ENCODE peak calls at places on chromosomes 13 and 19, in four cellular contexts. Y is H1, U is HCT116, K is SK-N-SH. F is an unnamed sample.
A peak's percentile ranks its signal among the peaks of the same experiment; 100 is the strongest.

GRCh38 chr19:11577451-11578341 is at the start of gene ACP5:
- DNase-seq in Y (peak; percentile 47), U (no peak), K (peak; percentile 35), F (no peak)

GRCh38 chr13:79525051-79525450 is 44.1 kb downstream of the NDFIP2 start:
- DNase-seq in Y (no peak), U (no peak), K (no peak), F (no peak)

GRCh38 chr19:18234194-18234593 is 8.0 kb upstream of the PDE4C start:
- DNase-seq in Y (no peak), U (no peak), K (no peak), F (no peak)

GRCh38 chr13:101917475-101917810 is 465.0 kb downstream of the ITGBL1 start:
- DNase-seq in Y (peak; percentile 51), U (no peak), K (peak; percentile 54), F (no peak)

GRCh38 chr13:30148171-30148754 is 159.1 kb downstream of the KATNAL1 start:
- DNase-seq in Y (no peak), U (no peak), K (no peak), F (no peak)

GRCh38 chr13:31970237-31970930 is 61.2 kb upstream of the FRY start:
- DNase-seq in Y (no peak), U (no peak), K (no peak), F (no peak)

GRCh38 chr13:34993470-34993869 is 51.4 kb downstream of the NBEA start:
- DNase-seq in Y (no peak), U (no peak), K (no peak), F (no peak)

GRCh38 chr13:49220856-49221614 is 897 bp downstream of the MLNR start:
- DNase-seq in Y (peak; percentile 73), U (no peak), K (peak; percentile 69), F (no peak)

GRCh38 chr19:3131168-3131567 is 4.7 kb upstream of the GNA15 start:
- DNase-seq in Y (no peak), U (no peak), K (no peak), F (no peak)

GRCh38 chr13:44373601-44374347 is at the start of gene SERP2:
- DNase-seq in Y (peak; percentile 83), U (no peak), K (peak; percentile 97), F (no peak)

GRCh38 chr19:3048190-3048533 is 14.1 kb downstream of the TLE5 start:
- DNase-seq in Y (no peak), U (no peak), K (no peak), F (no peak)

GRCh38 chr13:102310691-102311432 is 91.0 kb downstream of the FGF14 start:
- DNase-seq in Y (no peak), U (no peak), K (no peak), F (no peak)

GRCh38 chr19:1410136-1410786 is 2.9 kb downstream of the DAZAP1 start:
- DNase-seq in Y (no peak), U (no peak), K (no peak), F (no peak)
- TF ChIP-seq JUND in Y (no peak), U (no peak), K (no peak), F (no peak)

GRCh38 chr19:41088151-41088550 is at the start of gene CYP2A13:
- DNase-seq in Y (no peak), U (no peak), K (no peak), F (no peak)

GRCh38 chr19:41085748-41086415 is 2.4 kb upstream of the CYP2A13 start:
- DNase-seq in Y (no peak), U (no peak), K (no peak), F (no peak)

GRCh38 chr19:41095703-41096102 is 7.5 kb downstream of the CYP2A13 start:
- DNase-seq in Y (no peak), U (no peak), K (no peak), F (peak; percentile 33)

DNA sequence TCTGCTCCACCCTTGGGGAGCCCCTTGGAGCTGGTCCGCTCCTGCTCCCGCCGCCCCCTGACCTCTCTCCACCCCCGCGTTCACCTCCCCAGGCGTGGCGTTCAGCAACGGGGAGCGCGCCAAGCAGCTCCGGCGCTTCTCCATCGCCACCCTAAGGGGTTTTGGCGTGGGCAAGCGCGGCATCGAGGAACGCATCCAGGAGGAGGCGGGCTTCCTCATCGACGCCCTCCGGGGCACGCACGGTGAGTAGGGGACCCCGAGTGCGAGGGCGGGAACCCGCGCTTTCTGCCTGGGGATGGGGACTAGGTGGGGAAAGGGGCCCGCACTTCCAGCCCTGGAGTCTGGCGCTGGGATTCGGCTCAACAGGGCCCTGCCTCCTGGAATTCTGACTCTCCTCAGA is 1.7 kb downstream of the CYP2A13 start:
- DNase-seq in Y (peak; percentile 75), U (no peak), K (no peak), F (no peak)
- TF ChIP-seq JUND in Y (no peak), U (no peak), K (no peak), F (no peak)

DNA sequence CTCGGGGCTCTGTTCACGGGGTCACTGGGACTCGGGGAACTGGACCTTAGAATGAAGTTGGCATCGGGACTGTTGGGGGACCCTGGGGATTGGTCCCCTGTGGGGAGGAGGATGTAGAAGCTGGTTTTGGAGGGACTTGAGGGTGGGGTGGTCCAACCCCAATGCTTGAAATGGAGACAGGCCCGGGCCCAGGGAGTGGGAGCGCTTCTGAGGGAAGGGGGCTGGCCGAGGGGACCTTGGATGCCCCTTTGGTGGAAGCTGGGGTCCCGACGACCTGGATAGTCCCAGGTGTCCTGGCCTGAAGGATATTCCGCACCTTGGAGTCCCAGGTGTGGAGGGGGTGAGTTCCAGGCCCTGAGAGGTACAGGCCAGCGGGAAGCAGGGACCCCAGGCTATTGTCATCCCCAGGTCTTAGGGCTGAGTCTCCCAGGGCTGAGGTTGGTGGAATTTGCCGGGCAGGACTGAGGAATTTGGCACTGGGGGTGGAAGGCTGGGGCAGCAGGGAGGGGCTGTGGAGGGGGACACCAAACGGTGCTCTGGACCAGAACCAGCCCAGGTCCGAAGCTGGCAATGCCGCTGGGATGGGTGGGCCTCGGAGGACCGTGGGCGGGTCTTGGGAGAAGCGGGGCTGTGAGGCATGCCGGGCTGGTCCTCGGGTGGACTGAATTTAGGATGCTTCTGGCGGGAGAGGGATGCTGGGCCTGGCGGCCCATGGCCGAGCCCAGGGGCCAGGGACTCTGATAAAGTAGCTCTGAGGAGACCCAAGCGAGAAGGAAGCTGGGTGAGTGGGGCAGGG is 1.8 kb downstream of the HDGFL2 start:
- DNase-seq in Y (peak; percentile 52), U (no peak), K (peak; percentile 43), F (no peak)
- TF ChIP-seq JUND in Y (no peak), U (no peak), K (no peak), F (no peak)

GRCh38 chr19:49301165-49301865 is 23.7 kb downstream of the SLC6A16 start:
- DNase-seq in Y (peak; percentile 95), U (peak; percentile 48), K (peak; percentile 72), F (peak; percentile 67)
- TF ChIP-seq JUND in Y (no peak), U (no peak), K (no peak), F (no peak)

DNA sequence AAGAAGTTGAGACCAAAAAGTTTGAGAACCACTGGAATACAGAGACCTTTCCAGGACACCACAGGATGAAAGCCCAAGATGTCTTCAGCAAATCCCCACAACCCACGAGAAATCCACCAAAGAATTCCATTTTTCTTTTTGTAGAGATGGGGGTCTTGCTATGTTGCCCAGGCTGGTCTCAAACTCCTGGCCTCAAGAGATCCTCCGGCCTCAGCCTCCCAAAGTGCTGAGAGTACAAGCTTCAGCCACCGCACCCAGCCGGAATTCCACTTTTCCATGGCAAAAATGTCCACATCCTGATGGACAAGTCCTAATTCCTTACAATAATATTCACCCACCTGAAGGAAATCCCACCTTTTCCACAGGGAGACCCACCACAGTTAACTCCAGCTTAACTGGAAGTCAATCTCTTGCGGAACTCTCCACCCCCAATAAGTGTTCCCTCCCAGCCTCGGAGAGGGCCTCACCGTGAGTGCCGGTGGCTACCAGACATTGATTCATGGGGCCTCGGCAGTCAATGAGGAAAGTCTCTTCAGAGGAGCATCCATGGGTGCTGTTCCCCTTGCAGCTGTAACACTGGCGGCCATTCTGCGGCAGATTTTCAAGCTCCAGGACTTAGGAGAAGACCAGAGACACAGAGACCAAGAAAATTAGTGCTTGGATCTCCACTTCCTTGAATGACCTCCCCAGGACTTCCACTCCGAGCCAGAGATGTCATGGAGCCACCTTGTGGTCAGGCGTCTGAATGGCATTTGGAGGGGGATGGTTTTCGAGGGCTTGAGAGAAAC is 12.3 kb upstream of the CADM4 start:
- DNase-seq in Y (peak; percentile 80), U (no peak), K (peak; percentile 72), F (peak; percentile 43)
- TF ChIP-seq JUND in Y (no peak), U (no peak), K (no peak), F (no peak)

DNA sequence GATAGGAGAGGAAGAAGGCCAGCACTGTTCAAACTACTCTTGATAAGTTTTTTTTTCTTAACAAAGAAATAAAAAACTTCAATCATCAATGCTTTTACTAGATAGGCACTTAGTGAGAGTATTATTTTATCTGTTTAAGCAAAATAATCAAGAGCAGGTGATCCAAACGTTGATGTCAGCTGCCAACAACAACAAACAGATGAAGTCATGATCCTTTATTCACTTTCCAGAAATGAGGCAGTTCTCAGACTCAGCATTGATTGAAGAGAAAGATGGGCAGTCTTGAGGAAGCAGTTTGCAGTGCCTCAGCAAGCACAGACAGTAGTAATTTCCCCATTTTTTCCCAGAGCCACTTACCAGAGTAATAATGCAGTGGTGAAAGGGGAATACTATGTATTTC is 38.4 kb upstream of the CSNK1A1L start:
- DNase-seq in Y (no peak), U (no peak), K (no peak), F (no peak)
- TF ChIP-seq JUND in Y (no peak), U (no peak), K (no peak), F (no peak)

DNA sequence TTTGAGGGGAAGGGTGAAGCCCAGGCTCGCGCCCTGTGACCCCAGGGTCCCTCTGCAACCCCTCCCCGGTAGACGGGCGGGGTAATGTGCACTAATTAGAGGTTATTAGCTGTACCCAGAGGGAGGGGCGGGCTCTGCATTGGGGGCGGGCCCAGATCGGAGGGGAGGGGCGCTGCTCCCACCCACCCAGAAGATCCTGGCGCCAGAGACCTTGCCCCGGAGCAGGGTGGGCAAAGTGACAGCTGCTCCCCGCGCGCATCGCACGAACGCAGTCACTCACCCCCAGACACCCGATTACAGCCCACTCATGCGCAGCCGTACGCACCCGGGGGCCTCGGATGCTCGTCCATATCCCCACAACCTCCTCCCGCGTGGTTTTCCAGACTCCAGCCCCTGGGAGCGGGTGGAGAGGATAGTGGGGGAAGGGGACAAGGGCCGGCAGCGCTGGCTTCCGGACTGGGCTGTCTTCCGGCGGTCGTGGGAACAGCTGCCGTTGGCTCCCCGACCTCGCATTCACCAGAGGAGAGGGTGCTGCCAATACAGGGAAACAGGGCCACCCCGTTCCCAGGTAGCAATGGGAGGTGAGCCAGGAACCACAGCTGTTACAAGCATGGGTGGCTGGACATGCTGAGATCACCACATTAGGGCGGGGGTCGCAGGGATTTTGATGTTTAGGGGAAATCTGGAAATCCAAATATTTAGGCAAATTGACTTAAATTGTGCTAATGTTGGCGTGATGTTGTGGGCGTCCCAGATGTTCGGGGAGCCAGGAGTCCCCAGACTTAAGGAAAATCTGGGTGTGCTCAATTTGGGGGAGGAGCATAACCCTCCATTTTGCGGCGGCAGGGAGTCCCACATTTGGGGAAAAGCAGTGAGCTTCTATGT is 2.9 kb upstream of the HOOK2 start:
- DNase-seq in Y (peak; percentile 76), U (no peak), K (peak; percentile 76), F (no peak)
- TF ChIP-seq JUND in Y (no peak), U (no peak), K (no peak), F (no peak)

F was measured in T47D.